ENCODE peak calls at places on chromosomes 13 and 19, in eight cellular contexts. One of them, this sample, is unnamed.
A peak's percentile ranks its signal among the peaks of the same experiment; 100 is the strongest.

GRCh38 chr19:5600797-5601196 is 21.8 kb downstream of the SAFB2 start:
- DNase-seq in dorsolateral prefrontal cortex: no peak
- DNase-seq in activated CD4-positive, alpha-beta T cell treated with anti-CD3 and anti-CD28 coated beads, Interleukin-2, amount 50 U/mL, for 24 hours: no peak
- DNase-seq in mesenteric fat pad: no peak
- DNase-seq in epithelial cell of esophagus: no peak
- DNase-seq in NCI-H2227 treated with DMSO at 0.1 percent for 48 hours: no peak
- DNase-seq in HFF-Myc: no peak
- DNase-seq in frontal cortex: no peak
- DNase-seq in this sample: no peak

GRCh38 chr13:75830842-75831241 is 194.7 kb downstream of the LMO7 start:
- DNase-seq in dorsolateral prefrontal cortex: no peak
- DNase-seq in activated CD4-positive, alpha-beta T cell treated with anti-CD3 and anti-CD28 coated beads, Interleukin-2, amount 50 U/mL, for 24 hours: no peak
- DNase-seq in mesenteric fat pad: no peak
- DNase-seq in epithelial cell of esophagus: no peak
- DNase-seq in NCI-H2227 treated with DMSO at 0.1 percent for 48 hours: no peak
- DNase-seq in HFF-Myc: peak; percentile 11
- DNase-seq in frontal cortex: no peak
- DNase-seq in this sample: no peak

GRCh38 chr19:50728084-50728737 is 5.0 kb downstream of the CLEC11A start:
- DNase-seq in dorsolateral prefrontal cortex: peak; percentile 78
- DNase-seq in activated CD4-positive, alpha-beta T cell treated with anti-CD3 and anti-CD28 coated beads, Interleukin-2, amount 50 U/mL, for 24 hours: peak; percentile 16
- DNase-seq in mesenteric fat pad: no peak
- DNase-seq in epithelial cell of esophagus: no peak
- DNase-seq in NCI-H2227 treated with DMSO at 0.1 percent for 48 hours: no peak
- DNase-seq in HFF-Myc: peak; percentile 63
- DNase-seq in frontal cortex: peak; percentile 71
- DNase-seq in this sample: peak; percentile 44

GRCh38 chr13:34310539-34310938 is 492.6 kb downstream of the RFC3 start:
- DNase-seq in dorsolateral prefrontal cortex: no peak
- DNase-seq in activated CD4-positive, alpha-beta T cell treated with anti-CD3 and anti-CD28 coated beads, Interleukin-2, amount 50 U/mL, for 24 hours: no peak
- DNase-seq in mesenteric fat pad: no peak
- DNase-seq in epithelial cell of esophagus: no peak
- DNase-seq in NCI-H2227 treated with DMSO at 0.1 percent for 48 hours: no peak
- DNase-seq in HFF-Myc: no peak
- DNase-seq in frontal cortex: no peak
- DNase-seq in this sample: no peak

GRCh38 chr13:95530178-95530577 is 22.3 kb upstream of the CLDN10 start:
- DNase-seq in dorsolateral prefrontal cortex: no peak
- DNase-seq in activated CD4-positive, alpha-beta T cell treated with anti-CD3 and anti-CD28 coated beads, Interleukin-2, amount 50 U/mL, for 24 hours: no peak
- DNase-seq in mesenteric fat pad: no peak
- DNase-seq in epithelial cell of esophagus: peak; percentile 95
- DNase-seq in NCI-H2227 treated with DMSO at 0.1 percent for 48 hours: no peak
- DNase-seq in HFF-Myc: no peak
- DNase-seq in frontal cortex: no peak
- DNase-seq in this sample: no peak

GRCh38 chr13:75679459-75679858 is 43.3 kb downstream of the LMO7 start:
- DNase-seq in dorsolateral prefrontal cortex: no peak
- DNase-seq in activated CD4-positive, alpha-beta T cell treated with anti-CD3 and anti-CD28 coated beads, Interleukin-2, amount 50 U/mL, for 24 hours: no peak
- DNase-seq in mesenteric fat pad: no peak
- DNase-seq in epithelial cell of esophagus: no peak
- DNase-seq in NCI-H2227 treated with DMSO at 0.1 percent for 48 hours: no peak
- DNase-seq in HFF-Myc: no peak
- DNase-seq in frontal cortex: no peak
- DNase-seq in this sample: no peak

GRCh38 chr13:83538636-83539035 is 343.6 kb downstream of the SLITRK1 start:
- DNase-seq in dorsolateral prefrontal cortex: no peak
- DNase-seq in activated CD4-positive, alpha-beta T cell treated with anti-CD3 and anti-CD28 coated beads, Interleukin-2, amount 50 U/mL, for 24 hours: no peak
- DNase-seq in mesenteric fat pad: no peak
- DNase-seq in epithelial cell of esophagus: no peak
- DNase-seq in NCI-H2227 treated with DMSO at 0.1 percent for 48 hours: no peak
- DNase-seq in HFF-Myc: no peak
- DNase-seq in frontal cortex: no peak
- DNase-seq in this sample: no peak

GRCh38 chr13:102642475-102642874 is 45.7 kb downstream of the TPP2 start:
- DNase-seq in dorsolateral prefrontal cortex: peak; percentile 37
- DNase-seq in activated CD4-positive, alpha-beta T cell treated with anti-CD3 and anti-CD28 coated beads, Interleukin-2, amount 50 U/mL, for 24 hours: no peak
- DNase-seq in mesenteric fat pad: no peak
- DNase-seq in epithelial cell of esophagus: peak; percentile 27
- DNase-seq in NCI-H2227 treated with DMSO at 0.1 percent for 48 hours: no peak
- DNase-seq in HFF-Myc: no peak
- DNase-seq in frontal cortex: peak; percentile 2
- DNase-seq in this sample: no peak

GRCh38 chr19:43804443-43804842 is 2.2 kb upstream of the LYPD5 start:
- DNase-seq in dorsolateral prefrontal cortex: no peak
- DNase-seq in activated CD4-positive, alpha-beta T cell treated with anti-CD3 and anti-CD28 coated beads, Interleukin-2, amount 50 U/mL, for 24 hours: no peak
- DNase-seq in mesenteric fat pad: no peak
- DNase-seq in epithelial cell of esophagus: no peak
- DNase-seq in NCI-H2227 treated with DMSO at 0.1 percent for 48 hours: no peak
- DNase-seq in HFF-Myc: no peak
- DNase-seq in frontal cortex: no peak
- DNase-seq in this sample: peak; percentile 67

GRCh38 chr19:35545855-35546381 is 492 bp downstream of the TMEM147 start:
- DNase-seq in dorsolateral prefrontal cortex: peak; percentile 34
- DNase-seq in activated CD4-positive, alpha-beta T cell treated with anti-CD3 and anti-CD28 coated beads, Interleukin-2, amount 50 U/mL, for 24 hours: peak; percentile 40
- DNase-seq in mesenteric fat pad: no peak
- DNase-seq in epithelial cell of esophagus: peak; percentile 47
- DNase-seq in NCI-H2227 treated with DMSO at 0.1 percent for 48 hours: peak; percentile 85
- DNase-seq in HFF-Myc: no peak
- DNase-seq in frontal cortex: peak; percentile 64
- DNase-seq in this sample: no peak

GRCh38 chr19:49472936-49473335 is 1.1 kb upstream of the FLT3LG start:
- DNase-seq in dorsolateral prefrontal cortex: no peak
- DNase-seq in activated CD4-positive, alpha-beta T cell treated with anti-CD3 and anti-CD28 coated beads, Interleukin-2, amount 50 U/mL, for 24 hours: no peak
- DNase-seq in mesenteric fat pad: no peak
- DNase-seq in epithelial cell of esophagus: no peak
- DNase-seq in NCI-H2227 treated with DMSO at 0.1 percent for 48 hours: no peak
- DNase-seq in HFF-Myc: no peak
- DNase-seq in frontal cortex: no peak
- DNase-seq in this sample: no peak

GRCh38 chr19:13033819-13034611 is 38.7 kb downstream of the NFIX start:
- DNase-seq in dorsolateral prefrontal cortex: peak; percentile 80
- DNase-seq in activated CD4-positive, alpha-beta T cell treated with anti-CD3 and anti-CD28 coated beads, Interleukin-2, amount 50 U/mL, for 24 hours: no peak
- DNase-seq in mesenteric fat pad: no peak
- DNase-seq in epithelial cell of esophagus: peak; percentile 63
- DNase-seq in NCI-H2227 treated with DMSO at 0.1 percent for 48 hours: no peak
- DNase-seq in HFF-Myc: no peak
- DNase-seq in frontal cortex: no peak
- DNase-seq in this sample: no peak

GRCh38 chr19:57317503-57317902 is 2.8 kb upstream of the ZNF543 start:
- DNase-seq in dorsolateral prefrontal cortex: peak; percentile 14
- DNase-seq in activated CD4-positive, alpha-beta T cell treated with anti-CD3 and anti-CD28 coated beads, Interleukin-2, amount 50 U/mL, for 24 hours: no peak
- DNase-seq in mesenteric fat pad: no peak
- DNase-seq in epithelial cell of esophagus: no peak
- DNase-seq in NCI-H2227 treated with DMSO at 0.1 percent for 48 hours: peak; percentile 82
- DNase-seq in HFF-Myc: no peak
- DNase-seq in frontal cortex: peak; percentile 26
- DNase-seq in this sample: no peak

GRCh38 chr13:79812070-79812850 is 331.3 kb downstream of the NDFIP2 start:
- DNase-seq in dorsolateral prefrontal cortex: no peak
- DNase-seq in activated CD4-positive, alpha-beta T cell treated with anti-CD3 and anti-CD28 coated beads, Interleukin-2, amount 50 U/mL, for 24 hours: no peak
- DNase-seq in mesenteric fat pad: no peak
- DNase-seq in epithelial cell of esophagus: no peak
- DNase-seq in NCI-H2227 treated with DMSO at 0.1 percent for 48 hours: no peak
- DNase-seq in HFF-Myc: no peak
- DNase-seq in frontal cortex: no peak
- DNase-seq in this sample: no peak

GRCh38 chr13:102555914-102556553 is 40.8 kb upstream of the TPP2 start:
- DNase-seq in dorsolateral prefrontal cortex: no peak
- DNase-seq in activated CD4-positive, alpha-beta T cell treated with anti-CD3 and anti-CD28 coated beads, Interleukin-2, amount 50 U/mL, for 24 hours: no peak
- DNase-seq in mesenteric fat pad: no peak
- DNase-seq in epithelial cell of esophagus: peak; percentile 73
- DNase-seq in NCI-H2227 treated with DMSO at 0.1 percent for 48 hours: peak; percentile 46
- DNase-seq in HFF-Myc: peak; percentile 9
- DNase-seq in frontal cortex: peak; percentile 22
- DNase-seq in this sample: no peak

GRCh38 chr13:45454204-45454603 is 10.5 kb upstream of the COG3 start:
- DNase-seq in dorsolateral prefrontal cortex: no peak
- DNase-seq in activated CD4-positive, alpha-beta T cell treated with anti-CD3 and anti-CD28 coated beads, Interleukin-2, amount 50 U/mL, for 24 hours: no peak
- DNase-seq in mesenteric fat pad: peak; percentile 45
- DNase-seq in epithelial cell of esophagus: no peak
- DNase-seq in NCI-H2227 treated with DMSO at 0.1 percent for 48 hours: no peak
- DNase-seq in HFF-Myc: no peak
- DNase-seq in frontal cortex: no peak
- DNase-seq in this sample: no peak

GRCh38 chr19:7679017-7679720 is 1.5 kb upstream of the TRAPPC5 start:
- DNase-seq in dorsolateral prefrontal cortex: peak; percentile 47
- DNase-seq in activated CD4-positive, alpha-beta T cell treated with anti-CD3 and anti-CD28 coated beads, Interleukin-2, amount 50 U/mL, for 24 hours: peak; percentile 43
- DNase-seq in mesenteric fat pad: no peak
- DNase-seq in epithelial cell of esophagus: peak; percentile 14
- DNase-seq in NCI-H2227 treated with DMSO at 0.1 percent for 48 hours: no peak
- DNase-seq in HFF-Myc: no peak
- DNase-seq in frontal cortex: no peak
- DNase-seq in this sample: no peak

GRCh38 chr19:15251010-15251748 is 18.9 kb upstream of the EPHX3 start:
- DNase-seq in dorsolateral prefrontal cortex: no peak
- DNase-seq in activated CD4-positive, alpha-beta T cell treated with anti-CD3 and anti-CD28 coated beads, Interleukin-2, amount 50 U/mL, for 24 hours: no peak
- DNase-seq in mesenteric fat pad: no peak
- DNase-seq in epithelial cell of esophagus: peak; percentile 17
- DNase-seq in NCI-H2227 treated with DMSO at 0.1 percent for 48 hours: no peak
- DNase-seq in HFF-Myc: no peak
- DNase-seq in frontal cortex: no peak
- DNase-seq in this sample: no peak

GRCh38 chr13:45367995-45368394 is 27.0 kb upstream of the TPT1 start:
- DNase-seq in dorsolateral prefrontal cortex: no peak
- DNase-seq in activated CD4-positive, alpha-beta T cell treated with anti-CD3 and anti-CD28 coated beads, Interleukin-2, amount 50 U/mL, for 24 hours: no peak
- DNase-seq in mesenteric fat pad: no peak
- DNase-seq in epithelial cell of esophagus: peak; percentile 36
- DNase-seq in NCI-H2227 treated with DMSO at 0.1 percent for 48 hours: no peak
- DNase-seq in HFF-Myc: no peak
- DNase-seq in frontal cortex: no peak
- DNase-seq in this sample: no peak

GRCh38 chr13:67369895-67370660 is 139.9 kb upstream of the PCDH9 start:
- DNase-seq in dorsolateral prefrontal cortex: no peak
- DNase-seq in activated CD4-positive, alpha-beta T cell treated with anti-CD3 and anti-CD28 coated beads, Interleukin-2, amount 50 U/mL, for 24 hours: no peak
- DNase-seq in mesenteric fat pad: no peak
- DNase-seq in epithelial cell of esophagus: peak; percentile 54
- DNase-seq in NCI-H2227 treated with DMSO at 0.1 percent for 48 hours: no peak
- DNase-seq in HFF-Myc: no peak
- DNase-seq in frontal cortex: no peak
- DNase-seq in this sample: no peak

GRCh38 chr19:54451331-54451871 is 2.4 kb downstream of the LENG8 start:
- DNase-seq in dorsolateral prefrontal cortex: no peak
- DNase-seq in activated CD4-positive, alpha-beta T cell treated with anti-CD3 and anti-CD28 coated beads, Interleukin-2, amount 50 U/mL, for 24 hours: no peak
- DNase-seq in mesenteric fat pad: no peak
- DNase-seq in epithelial cell of esophagus: peak; percentile 29
- DNase-seq in NCI-H2227 treated with DMSO at 0.1 percent for 48 hours: no peak
- DNase-seq in HFF-Myc: no peak
- DNase-seq in frontal cortex: no peak
- DNase-seq in this sample: no peak

GRCh38 chr13:94860981-94861407 is 148.6 kb upstream of the SOX21 start:
- DNase-seq in dorsolateral prefrontal cortex: no peak
- DNase-seq in activated CD4-positive, alpha-beta T cell treated with anti-CD3 and anti-CD28 coated beads, Interleukin-2, amount 50 U/mL, for 24 hours: no peak
- DNase-seq in mesenteric fat pad: no peak
- DNase-seq in epithelial cell of esophagus: peak; percentile 15
- DNase-seq in NCI-H2227 treated with DMSO at 0.1 percent for 48 hours: no peak
- DNase-seq in HFF-Myc: no peak
- DNase-seq in frontal cortex: no peak
- DNase-seq in this sample: no peak

GRCh38 chr13:19957320-19958118 is 1.0 kb upstream of the ZMYM2 start:
- DNase-seq in dorsolateral prefrontal cortex: peak; percentile 83
- DNase-seq in activated CD4-positive, alpha-beta T cell treated with anti-CD3 and anti-CD28 coated beads, Interleukin-2, amount 50 U/mL, for 24 hours: peak; percentile 61
- DNase-seq in mesenteric fat pad: no peak
- DNase-seq in epithelial cell of esophagus: peak; percentile 76
- DNase-seq in NCI-H2227 treated with DMSO at 0.1 percent for 48 hours: peak; percentile 72
- DNase-seq in HFF-Myc: peak; percentile 52
- DNase-seq in frontal cortex: peak; percentile 32
- DNase-seq in this sample: no peak

GRCh38 chr13:98541211-98541610 is 35.7 kb downstream of the STK24 start:
- DNase-seq in dorsolateral prefrontal cortex: no peak
- DNase-seq in activated CD4-positive, alpha-beta T cell treated with anti-CD3 and anti-CD28 coated beads, Interleukin-2, amount 50 U/mL, for 24 hours: no peak
- DNase-seq in mesenteric fat pad: no peak
- DNase-seq in epithelial cell of esophagus: no peak
- DNase-seq in NCI-H2227 treated with DMSO at 0.1 percent for 48 hours: no peak
- DNase-seq in HFF-Myc: no peak
- DNase-seq in frontal cortex: no peak
- DNase-seq in this sample: no peak

GRCh38 chr13:75825161-75825560 is 189.0 kb downstream of the LMO7 start:
- DNase-seq in dorsolateral prefrontal cortex: no peak
- DNase-seq in activated CD4-positive, alpha-beta T cell treated with anti-CD3 and anti-CD28 coated beads, Interleukin-2, amount 50 U/mL, for 24 hours: no peak
- DNase-seq in mesenteric fat pad: no peak
- DNase-seq in epithelial cell of esophagus: peak; percentile 48
- DNase-seq in NCI-H2227 treated with DMSO at 0.1 percent for 48 hours: no peak
- DNase-seq in HFF-Myc: no peak
- DNase-seq in frontal cortex: no peak
- DNase-seq in this sample: no peak

GRCh38 chr19:54096642-54097106 is 3.9 kb downstream of the OSCAR start:
- DNase-seq in dorsolateral prefrontal cortex: no peak
- DNase-seq in activated CD4-positive, alpha-beta T cell treated with anti-CD3 and anti-CD28 coated beads, Interleukin-2, amount 50 U/mL, for 24 hours: no peak
- DNase-seq in mesenteric fat pad: no peak
- DNase-seq in epithelial cell of esophagus: peak; percentile 29
- DNase-seq in NCI-H2227 treated with DMSO at 0.1 percent for 48 hours: no peak
- DNase-seq in HFF-Myc: no peak
- DNase-seq in frontal cortex: no peak
- DNase-seq in this sample: no peak

GRCh38 chr19:2207008-2207407 is 29.1 kb downstream of the PLEKHJ1 start:
- DNase-seq in dorsolateral prefrontal cortex: no peak
- DNase-seq in activated CD4-positive, alpha-beta T cell treated with anti-CD3 and anti-CD28 coated beads, Interleukin-2, amount 50 U/mL, for 24 hours: no peak
- DNase-seq in mesenteric fat pad: no peak
- DNase-seq in epithelial cell of esophagus: no peak
- DNase-seq in NCI-H2227 treated with DMSO at 0.1 percent for 48 hours: no peak
- DNase-seq in HFF-Myc: no peak
- DNase-seq in frontal cortex: no peak
- DNase-seq in this sample: no peak

GRCh38 chr19:2461751-2462634 is 5.2 kb upstream of the LMNB2 start:
- DNase-seq in dorsolateral prefrontal cortex: no peak
- DNase-seq in activated CD4-positive, alpha-beta T cell treated with anti-CD3 and anti-CD28 coated beads, Interleukin-2, amount 50 U/mL, for 24 hours: peak; percentile 29
- DNase-seq in mesenteric fat pad: no peak
- DNase-seq in epithelial cell of esophagus: peak; percentile 68
- DNase-seq in NCI-H2227 treated with DMSO at 0.1 percent for 48 hours: peak; percentile 35
- DNase-seq in HFF-Myc: no peak
- DNase-seq in frontal cortex: peak; percentile 62
- DNase-seq in this sample: no peak

This sample was measured in NCI-H1048.